ENCODE peak calls at places on chromosome 4, in four cellular contexts. One of them, this sample, is unnamed.

GRCh38 chr4:3303840-3304715 is 11.3 kb downstream of the RGS12 start:
- DNase-seq in GM12878: no peak
- DNase-seq in A549: no peak
- DNase-seq in K562: no peak
- DNase-seq in this sample: no peak

GRCh38 chr4:94588900-94589693 is 137.4 kb downstream of the PDLIM5 start:
- DNase-seq in GM12878: no peak
- DNase-seq in A549: no peak
- DNase-seq in K562: no peak
- DNase-seq in this sample: no peak

GRCh38 chr4:122914938-122915337 is 7.5 kb downstream of the NUDT6 start:
- DNase-seq in GM12878: no peak
- DNase-seq in A549: no peak
- DNase-seq in K562: no peak
- DNase-seq in this sample: no peak

GRCh38 chr4:106258145-106259045 is 57.6 kb downstream of the TBCK start:
- DNase-seq in GM12878: no peak
- DNase-seq in A549: peak
- DNase-seq in K562: no peak
- DNase-seq in this sample: no peak

GRCh38 chr4:26346203-26346620 is 25.4 kb downstream of the RBPJ start:
- DNase-seq in GM12878: no peak
- DNase-seq in A549: no peak
- DNase-seq in K562: peak
- DNase-seq in this sample: peak

GRCh38 chr4:153345011-153345981 is 808 bp downstream of the MND1 start:
- DNase-seq in GM12878: no peak
- DNase-seq in A549: peak
- DNase-seq in K562: peak
- DNase-seq in this sample: peak

GRCh38 chr4:111512081-111512774 is 633.0 kb upstream of the FAM241A start:
- DNase-seq in GM12878: no peak
- DNase-seq in A549: peak
- DNase-seq in K562: no peak
- DNase-seq in this sample: no peak

GRCh38 chr4:23788460-23788859 is 101.4 kb downstream of the PPARGC1A start:
- DNase-seq in GM12878: no peak
- DNase-seq in A549: no peak
- DNase-seq in K562: no peak
- DNase-seq in this sample: no peak

GRCh38 chr4:147056951-147057630 is 111.4 kb upstream of the TTC29 start:
- DNase-seq in GM12878: no peak
- DNase-seq in A549: no peak
- DNase-seq in K562: no peak
- DNase-seq in this sample: no peak

GRCh38 chr4:11133868-11134267 is 294.8 kb downstream of the HS3ST1 start:
- DNase-seq in GM12878: no peak
- DNase-seq in A549: no peak
- DNase-seq in K562: no peak
- DNase-seq in this sample: no peak

GRCh38 chr4:85842540-85842939 is 367.6 kb downstream of the ARHGAP24 start:
- DNase-seq in GM12878: no peak
- DNase-seq in A549: no peak
- DNase-seq in K562: no peak
- DNase-seq in this sample: no peak

GRCh38 chr4:127783026-127783769 is 1.1 kb downstream of the HSPA4L start:
- DNase-seq in GM12878: no peak
- DNase-seq in A549: peak
- DNase-seq in K562: peak
- DNase-seq in this sample: peak

GRCh38 chr4:122341906-122342305 is 36.9 kb upstream of the ADAD1 start:
- DNase-seq in GM12878: no peak
- DNase-seq in A549: peak
- DNase-seq in K562: no peak
- DNase-seq in this sample: no peak

GRCh38 chr4:40831462-40831861 is 81.7 kb downstream of the NSUN7 start:
- DNase-seq in GM12878: no peak
- DNase-seq in A549: no peak
- DNase-seq in K562: no peak
- DNase-seq in this sample: no peak

GRCh38 chr4:42331914-42332368 is 65.3 kb upstream of the SHISA3 start:
- DNase-seq in GM12878: no peak
- DNase-seq in A549: peak
- DNase-seq in K562: no peak
- DNase-seq in this sample: no peak

GRCh38 chr4:140005699-140006098 is 148.3 kb downstream of the MAML3 start:
- DNase-seq in GM12878: no peak
- DNase-seq in A549: no peak
- DNase-seq in K562: no peak
- DNase-seq in this sample: no peak

GRCh38 chr4:13092702-13093101 is 391.4 kb downstream of the RAB28 start:
- DNase-seq in GM12878: no peak
- DNase-seq in A549: no peak
- DNase-seq in K562: no peak
- DNase-seq in this sample: no peak

GRCh38 chr4:99457270-99457669 is 22.1 kb upstream of the ADH7 start:
- DNase-seq in GM12878: no peak
- DNase-seq in A549: no peak
- DNase-seq in K562: no peak
- DNase-seq in this sample: no peak

GRCh38 chr4:9931196-9931595 is 90.1 kb downstream of the SLC2A9 start:
- DNase-seq in GM12878: no peak
- DNase-seq in A549: no peak
- DNase-seq in K562: no peak
- DNase-seq in this sample: no peak

GRCh38 chr4:75921910-75922309 is 18.9 kb downstream of the NAAA start:
- DNase-seq in GM12878: no peak
- DNase-seq in A549: no peak
- DNase-seq in K562: no peak
- DNase-seq in this sample: no peak

GRCh38 chr4:23680616-23681518 is 209.0 kb downstream of the PPARGC1A start:
- DNase-seq in GM12878: no peak
- DNase-seq in A549: no peak
- DNase-seq in K562: no peak
- DNase-seq in this sample: no peak

GRCh38 chr4:8023696-8024033 is 84.0 kb upstream of the AFAP1 start:
- DNase-seq in GM12878: no peak
- DNase-seq in A549: no peak
- DNase-seq in K562: no peak
- DNase-seq in this sample: no peak

GRCh38 chr4:71254451-71255012 is 84.3 kb upstream of the SLC4A4 start:
- DNase-seq in GM12878: no peak
- DNase-seq in A549: no peak
- DNase-seq in K562: no peak
- DNase-seq in this sample: no peak

GRCh38 chr4:7779194-7779768 is 160.4 kb downstream of the AFAP1 start:
- DNase-seq in GM12878: no peak
- DNase-seq in A549: no peak
- DNase-seq in K562: no peak
- DNase-seq in this sample: no peak

GRCh38 chr4:3280466-3280865 is 12.4 kb upstream of the RGS12 start:
- DNase-seq in GM12878: no peak
- DNase-seq in A549: no peak
- DNase-seq in K562: no peak
- DNase-seq in this sample: peak

GRCh38 chr4:156767911-156768415 is 203.6 kb downstream of the PDGFC start:
- DNase-seq in GM12878: no peak
- DNase-seq in A549: no peak
- DNase-seq in K562: no peak
- DNase-seq in this sample: no peak

GRCh38 chr4:156773648-156774357 is 197.8 kb downstream of the PDGFC start:
- DNase-seq in GM12878: no peak
- DNase-seq in A549: peak
- DNase-seq in K562: no peak
- DNase-seq in this sample: no peak

GRCh38 chr4:156774422-156774821 is 197.2 kb downstream of the PDGFC start:
- DNase-seq in GM12878: no peak
- DNase-seq in A549: peak
- DNase-seq in K562: no peak
- DNase-seq in this sample: no peak

GRCh38 chr4:156766846-156767245 is 204.8 kb downstream of the PDGFC start:
- DNase-seq in GM12878: no peak
- DNase-seq in A549: no peak
- DNase-seq in K562: no peak
- DNase-seq in this sample: no peak

DNA sequence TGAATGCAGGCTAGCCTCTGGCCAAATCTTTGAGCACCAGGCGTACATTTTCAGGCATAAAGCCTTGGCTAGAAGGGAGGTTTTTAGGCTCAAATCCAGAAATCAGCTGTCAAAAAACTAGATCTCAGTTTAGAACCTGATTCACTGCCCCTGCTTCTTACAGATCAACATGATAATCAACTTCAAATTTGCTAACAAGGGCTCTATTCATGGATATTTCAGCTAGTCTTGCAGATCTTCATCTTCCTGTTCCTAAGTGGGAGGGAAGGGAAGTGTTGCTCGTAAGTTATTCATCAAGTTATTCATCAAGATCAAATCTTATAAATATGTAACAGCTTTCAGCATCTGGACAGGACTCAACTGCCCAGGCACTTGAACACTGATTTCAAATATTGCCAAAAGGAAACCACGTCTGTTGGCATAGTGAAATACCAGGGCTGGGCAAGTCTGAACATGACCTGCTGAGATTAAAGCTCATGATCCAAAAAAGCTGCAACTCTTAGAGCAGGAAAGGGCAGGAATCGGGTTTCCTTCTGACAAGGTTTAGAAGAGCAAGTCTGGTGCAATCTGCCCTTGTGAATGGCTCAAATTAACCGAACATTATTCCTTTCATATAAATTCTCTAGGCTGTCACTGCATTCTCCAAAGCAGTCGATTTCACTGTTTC is 200.3 kb downstream of the PDGFC start:
- DNase-seq in GM12878: no peak
- DNase-seq in A549: peak
- DNase-seq in K562: no peak
- DNase-seq in this sample: no peak
- TF ChIP-seq ESRRA in GM12878: no peak
- TF ChIP-seq ESRRA in A549: no peak
- TF ChIP-seq ESRRA in K562: no peak
- TF ChIP-seq ESRRA in this sample: no peak

GRCh38 chr4:1049591-1049905 is 38.1 kb downstream of the FGFRL1 start:
- DNase-seq in GM12878: no peak
- DNase-seq in A549: no peak
- DNase-seq in K562: no peak
- DNase-seq in this sample: no peak
- TF ChIP-seq ESRRA in GM12878: no peak
- TF ChIP-seq ESRRA in A549: no peak
- TF ChIP-seq ESRRA in K562: no peak
- TF ChIP-seq ESRRA in this sample: no peak

DNA sequence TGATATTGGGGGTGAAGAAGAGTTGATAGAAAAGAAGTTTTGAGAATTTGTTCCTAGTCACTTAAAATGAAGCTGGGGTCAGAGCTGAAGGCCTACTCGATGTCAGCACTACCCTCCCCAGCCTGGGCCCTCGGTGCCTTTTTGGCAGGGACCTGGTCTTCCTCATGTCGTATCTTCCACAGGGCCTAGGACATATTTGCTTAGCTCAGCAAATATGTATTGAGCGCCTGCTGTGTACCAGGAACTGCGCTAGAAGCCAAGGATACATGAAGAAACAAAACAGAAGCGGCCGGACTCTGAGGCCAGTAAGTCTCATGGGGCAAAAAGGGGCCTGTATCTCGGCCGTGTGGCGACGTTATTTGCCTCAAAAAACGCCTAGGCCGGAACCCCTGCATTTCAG is 44.3 kb downstream of the DCTD start:
- DNase-seq in GM12878: no peak
- DNase-seq in A549: no peak
- DNase-seq in K562: no peak
- DNase-seq in this sample: no peak
- TF ChIP-seq ESRRA in GM12878: no peak
- TF ChIP-seq ESRRA in A549: no peak
- TF ChIP-seq ESRRA in K562: no peak
- TF ChIP-seq ESRRA in this sample: no peak

DNA sequence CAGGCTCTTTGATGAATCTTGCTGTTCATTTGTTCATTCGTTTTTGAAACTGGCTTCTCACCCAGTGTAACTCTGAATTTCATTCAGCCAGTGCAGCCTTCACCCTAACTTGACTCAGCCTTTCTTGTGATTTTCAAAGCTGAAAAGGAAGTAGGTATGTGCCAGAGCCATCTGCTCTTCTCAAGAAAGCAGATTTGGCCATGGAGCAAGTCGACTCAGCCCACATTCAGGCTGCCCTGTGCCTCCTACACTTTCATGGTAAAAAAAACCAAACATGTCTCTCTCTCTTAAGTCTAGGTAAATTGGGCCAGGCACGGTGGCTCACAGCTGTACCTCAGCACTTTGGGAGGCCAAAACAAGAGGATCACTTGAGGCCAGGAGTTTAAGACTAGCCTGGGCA is 56.2 kb upstream of the NOCT start:
- DNase-seq in GM12878: no peak
- DNase-seq in A549: no peak
- DNase-seq in K562: no peak
- DNase-seq in this sample: no peak
- TF ChIP-seq ESRRA in GM12878: no peak
- TF ChIP-seq ESRRA in A549: no peak
- TF ChIP-seq ESRRA in K562: no peak
- TF ChIP-seq ESRRA in this sample: no peak

GRCh38 chr4:148444296-148445070 is 2.3 kb upstream of the NR3C2 start:
- DNase-seq in GM12878: no peak
- DNase-seq in A549: no peak
- DNase-seq in K562: no peak
- DNase-seq in this sample: peak
- TF ChIP-seq ESRRA in GM12878: no peak
- TF ChIP-seq ESRRA in A549: no peak
- TF ChIP-seq ESRRA in K562: no peak
- TF ChIP-seq ESRRA in this sample: no peak

DNA sequence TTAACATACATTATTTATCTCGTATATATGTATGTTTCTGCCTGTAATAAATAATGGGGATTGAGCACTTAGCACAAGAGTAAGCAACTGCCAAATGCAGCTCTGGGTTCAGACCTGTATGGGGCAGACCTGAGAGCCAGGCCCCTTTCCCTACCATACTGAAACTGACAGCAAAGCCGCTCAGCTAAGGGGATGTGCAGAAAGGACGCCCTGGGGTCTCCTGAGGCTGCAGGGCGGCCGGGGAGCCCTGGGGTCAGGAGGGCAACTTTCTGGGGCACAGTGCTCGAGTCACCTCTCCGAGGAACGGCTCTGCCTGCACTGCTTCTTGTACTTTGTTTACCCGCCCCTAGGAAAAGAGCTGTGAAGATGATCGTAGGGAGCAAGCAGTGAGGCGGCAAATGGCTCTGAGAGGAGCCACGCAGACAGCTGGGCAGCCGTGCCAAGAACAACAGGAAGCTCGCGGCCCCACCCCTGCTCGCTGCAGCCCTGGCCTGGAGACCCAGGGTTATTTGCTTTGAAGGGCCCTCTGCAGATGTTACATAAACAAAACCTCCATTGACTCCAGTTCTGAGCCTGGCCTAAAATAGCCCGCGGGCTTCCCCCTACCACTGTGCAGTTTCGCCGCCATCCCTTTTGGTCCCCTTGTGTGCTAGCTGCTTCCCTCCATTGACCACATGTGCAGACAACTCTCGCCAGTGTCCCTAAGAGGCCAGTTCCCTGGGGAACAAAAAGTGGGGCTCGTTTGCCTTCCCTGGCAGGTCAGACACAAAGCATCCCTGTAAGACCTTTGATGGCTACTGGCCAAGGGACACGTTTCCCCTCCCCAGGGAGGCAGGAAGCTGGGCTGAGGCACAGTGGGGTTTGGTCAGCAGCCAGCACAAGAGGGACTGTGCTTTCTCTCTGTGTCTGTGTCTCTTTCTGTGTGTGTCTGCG is 111.3 kb upstream of the LNX1 start:
- DNase-seq in GM12878: peak
- DNase-seq in A549: peak
- DNase-seq in K562: no peak
- DNase-seq in this sample: peak
- TF ChIP-seq ESRRA in GM12878: no peak
- TF ChIP-seq ESRRA in A549: no peak
- TF ChIP-seq ESRRA in K562: no peak
- TF ChIP-seq ESRRA in this sample: no peak